ENCODE peak calls at places on chromosomes 11 and 22, in seven cellular contexts. Q is Panc1; L is activated naive CD4-positive, alpha-beta T cell treated with anti-CD3 and anti-CD28 coated beads, Interleukin-2, amount 10 ng/mL, durations not matched to agents 7 days and 5 days; K is effector memory CD8-positive, alpha-beta T cell; C is HT-29; Y is globus pallidus; S is coronary artery. H is an unnamed sample.

GRCh38 chr11:36345084-36345511 is 49.0 kb downstream of the PRR5L start:
- DNase-seq in S (no peak), Y (no peak), Q (no peak), K (no peak), C (peak), L (no peak), H (no peak)

GRCh38 chr11:66316849-66317251 is at the start of gene CD248:
- DNase-seq in L (peak), S (no peak), K (no peak), Q (no peak), Y (no peak), C (no peak), H (peak)

GRCh38 chr22:25747245-25747944 is 5.4 kb downstream of the MYO18B start:
- DNase-seq in L (no peak), K (no peak), S (peak), Y (no peak), C (peak), Q (no peak), H (peak)

GRCh38 chr11:13091804-13092203 is 82.7 kb downstream of the RASSF10 start:
- DNase-seq in Y (no peak), K (no peak), L (no peak), C (no peak), S (no peak), Q (no peak), H (no peak)

GRCh38 chr11:12402027-12402426 is 24.7 kb downstream of the PARVA start:
- DNase-seq in C (no peak), K (no peak), S (no peak), Q (no peak), L (no peak), Y (no peak), H (no peak)

GRCh38 chr11:75429902-75430691 is 2.9 kb downstream of the KLHL35 start:
- DNase-seq in S (no peak), Y (no peak), Q (no peak), K (peak), L (peak), C (peak), H (peak)

GRCh38 chr11:121723261-121723741 is 270.5 kb upstream of the SORL1-AS1 start:
- DNase-seq in Y (peak), Q (no peak), L (no peak), C (no peak), S (peak), K (no peak), H (no peak)

GRCh38 chr22:37701121-37701786 is 4.4 kb downstream of the TRIOBP start:
- DNase-seq in C (no peak), S (no peak), K (no peak), Y (peak), L (no peak), Q (no peak), H (no peak)

GRCh38 chr22:48560389-48560751 is 1267.3 kb downstream of the BRD1 start:
- DNase-seq in L (no peak), S (no peak), C (no peak), Y (no peak), K (no peak), Q (no peak), H (no peak)

GRCh38 chr11:109697140-109697843 is 275.3 kb downstream of the C11orf87 start:
- DNase-seq in C (peak), S (no peak), Q (peak), Y (no peak), L (no peak), K (no peak), H (peak)

GRCh38 chr11:1358286-1358685 is 31.4 kb upstream of the BRSK2 start:
- DNase-seq in Q (no peak), Y (no peak), K (no peak), L (no peak), C (peak), S (no peak), H (peak)

GRCh38 chr22:38727530-38728451 is 22.0 kb downstream of the GTPBP1 start:
- DNase-seq in Q (no peak), Y (no peak), S (no peak), C (no peak), L (peak), K (no peak), H (no peak)

GRCh38 chr11:19803506-19803998 is 90.9 kb downstream of the NAV2 start:
- DNase-seq in Y (no peak), S (no peak), C (peak), K (no peak), Q (no peak), L (no peak), H (no peak)

GRCh38 chr22:36081023-36081431 is 52.4 kb upstream of the RBFOX2 start:
- DNase-seq in C (no peak), S (no peak), Y (no peak), Q (peak), K (no peak), L (no peak), H (peak)

GRCh38 chr11:130652671-130653335 is 204.4 kb downstream of the ADAMTS15 start:
- DNase-seq in C (no peak), S (peak), Y (no peak), Q (no peak), K (no peak), L (no peak), H (no peak)

GRCh38 chr11:44133335-44133946 is 38.0 kb downstream of the EXT2 start:
- DNase-seq in Y (no peak), S (no peak), K (no peak), C (peak), L (no peak), Q (no peak), H (peak)

GRCh38 chr11:104538313-104538712 is 359.9 kb downstream of the CASP12 start:
- DNase-seq in L (no peak), K (no peak), C (no peak), S (no peak), Y (no peak), Q (no peak), H (no peak)

GRCh38 chr11:114916406-114916805 is 238.1 kb downstream of the NXPE2 start:
- DNase-seq in S (no peak), Q (no peak), L (no peak), C (no peak), K (no peak), Y (no peak), H (no peak)

GRCh38 chr11:4454031-4454430 is 4.9 kb downstream of the OR52K2 start:
- DNase-seq in C (no peak), L (no peak), Q (no peak), K (no peak), S (no peak), Y (no peak), H (no peak)